ENCODE peak calls at places on chromosomes 4 and X, in six cellular contexts. One of them, this sample, is unnamed. For H3K4me1, the result is how much of the 10 kb centered on the place peaks cover.

GRCh38 chrX:69556094-69557011 is 52.2 kb downstream of the NALF2 start:
- DNase-seq in NT2/D1: peak
- DNase-seq in GM12878: no peak
- DNase-seq in mesenchymal stem cell: peak
- DNase-seq in GM23248: no peak
- DNase-seq in SK-N-SH: no peak
- DNase-seq in this sample: no peak

GRCh38 chr4:48340905-48341775 is at the start of gene SLAIN2:
- DNase-seq in GM12878: peak
- DNase-seq in GM23248: peak
- DNase-seq in NT2/D1: peak
- DNase-seq in mesenchymal stem cell: peak
- DNase-seq in SK-N-SH: peak
- DNase-seq in this sample: peak

GRCh38 chrX:22577181-22577580 is 304.5 kb downstream of the CBLL2 start:
- DNase-seq in SK-N-SH: no peak
- DNase-seq in GM23248: peak
- DNase-seq in GM12878: no peak
- DNase-seq in NT2/D1: no peak
- DNase-seq in mesenchymal stem cell: peak
- DNase-seq in this sample: peak

GRCh38 chrX:70494441-70494840 is 49.8 kb downstream of the DLG3 start:
- DNase-seq in GM12878: no peak
- DNase-seq in SK-N-SH: no peak
- DNase-seq in mesenchymal stem cell: no peak
- DNase-seq in GM23248: peak
- DNase-seq in NT2/D1: no peak
- DNase-seq in this sample: no peak

GRCh38 chrX:106263817-106264216 is 95.7 kb downstream of the PWWP3B start:
- DNase-seq in GM12878: no peak
- DNase-seq in SK-N-SH: no peak
- DNase-seq in NT2/D1: no peak
- DNase-seq in mesenchymal stem cell: peak
- DNase-seq in GM23248: no peak
- DNase-seq in this sample: no peak

GRCh38 chr4:187069398-187069797 is 345.7 kb upstream of the FAT1 start:
- DNase-seq in GM23248: no peak
- DNase-seq in mesenchymal stem cell: no peak
- DNase-seq in NT2/D1: no peak
- DNase-seq in SK-N-SH: no peak
- DNase-seq in GM12878: no peak
- DNase-seq in this sample: no peak

GRCh38 chrX:55710701-55711100 is 6.8 kb upstream of the RRAGB start:
- DNase-seq in GM23248: peak
- DNase-seq in GM12878: no peak
- DNase-seq in SK-N-SH: no peak
- DNase-seq in mesenchymal stem cell: peak
- DNase-seq in NT2/D1: no peak
- DNase-seq in this sample: peak

GRCh38 chrX:13473666-13474516 is 95.5 kb upstream of the EGFL6 start:
- DNase-seq in SK-N-SH: no peak
- DNase-seq in mesenchymal stem cell: no peak
- DNase-seq in GM12878: peak
- DNase-seq in NT2/D1: no peak
- DNase-seq in GM23248: peak
- DNase-seq in this sample: peak

GRCh38 chrX:48632207-48632606 is 34.9 kb downstream of the WDR13 start:
- DNase-seq in SK-N-SH: no peak
- DNase-seq in GM23248: no peak
- DNase-seq in NT2/D1: no peak
- DNase-seq in mesenchymal stem cell: no peak
- DNase-seq in GM12878: no peak
- DNase-seq in this sample: no peak

GRCh38 chrX:40266490-40267333 is 169.0 kb upstream of the BCOR start:
- DNase-seq in mesenchymal stem cell: peak
- DNase-seq in GM23248: peak
- DNase-seq in SK-N-SH: peak
- DNase-seq in GM12878: no peak
- DNase-seq in NT2/D1: peak
- DNase-seq in this sample: peak

GRCh38 chrX:10156199-10157031 is at the start of gene CLCN4:
- DNase-seq in NT2/D1: peak
- DNase-seq in mesenchymal stem cell: peak
- DNase-seq in SK-N-SH: peak
- DNase-seq in GM12878: no peak
- DNase-seq in GM23248: peak
- DNase-seq in this sample: peak

GRCh38 chr4:41258783-41259182 is 2.1 kb downstream of the UCHL1 start:
- DNase-seq in GM23248: peak
- DNase-seq in NT2/D1: no peak
- DNase-seq in GM12878: no peak
- DNase-seq in mesenchymal stem cell: peak
- DNase-seq in SK-N-SH: peak
- DNase-seq in this sample: peak

GRCh38 chrX:28581522-28581921 is 5.7 kb upstream of the IL1RAPL1 start:
- DNase-seq in GM12878: no peak
- DNase-seq in mesenchymal stem cell: no peak
- DNase-seq in GM23248: no peak
- DNase-seq in NT2/D1: no peak
- DNase-seq in SK-N-SH: no peak
- DNase-seq in this sample: no peak

GRCh38 chr4:13530823-13531608 is 13.3 kb downstream of the NKX3-2 start:
- DNase-seq in mesenchymal stem cell: no peak
- DNase-seq in GM23248: no peak
- DNase-seq in NT2/D1: peak
- DNase-seq in SK-N-SH: peak
- DNase-seq in GM12878: no peak
- DNase-seq in this sample: no peak

GRCh38 chr4:126935784-126936183 is 697.0 kb upstream of the INTU start:
- DNase-seq in GM12878: no peak
- DNase-seq in SK-N-SH: no peak
- DNase-seq in NT2/D1: no peak
- DNase-seq in GM23248: no peak
- DNase-seq in mesenchymal stem cell: no peak
- DNase-seq in this sample: no peak

GRCh38 chr4:148574502-148574901 is 132.3 kb upstream of the NR3C2 start:
- DNase-seq in NT2/D1: no peak
- DNase-seq in mesenchymal stem cell: no peak
- DNase-seq in GM12878: no peak
- DNase-seq in GM23248: peak
- DNase-seq in SK-N-SH: no peak
- DNase-seq in this sample: peak

GRCh38 chr4:154822775-154823174 is 41.7 kb downstream of the RBM46 start:
- DNase-seq in mesenchymal stem cell: peak
- DNase-seq in SK-N-SH: no peak
- DNase-seq in NT2/D1: no peak
- DNase-seq in GM23248: peak
- DNase-seq in GM12878: no peak
- DNase-seq in this sample: peak

GRCh38 chr4:129682586-129682985 is 586.6 kb downstream of the C4orf33 start:
- DNase-seq in GM12878: no peak
- DNase-seq in mesenchymal stem cell: no peak
- DNase-seq in GM23248: no peak
- DNase-seq in SK-N-SH: no peak
- DNase-seq in NT2/D1: no peak
- DNase-seq in this sample: no peak

GRCh38 chr4:54368861-54369260 is 139.8 kb downstream of the PDGFRA start:
- DNase-seq in mesenchymal stem cell: peak
- DNase-seq in GM23248: no peak
- DNase-seq in SK-N-SH: no peak
- DNase-seq in NT2/D1: no peak
- DNase-seq in GM12878: no peak
- DNase-seq in this sample: peak

GRCh38 chr4:168856312-168856711 is 153.7 kb downstream of the CBR4 start:
- DNase-seq in SK-N-SH: no peak
- DNase-seq in NT2/D1: no peak
- DNase-seq in mesenchymal stem cell: peak
- DNase-seq in GM23248: peak
- DNase-seq in GM12878: no peak
- DNase-seq in this sample: peak

GRCh38 chrX:65673857-65674350 is 6.5 kb downstream of the MSN start:
- DNase-seq in NT2/D1: no peak
- DNase-seq in GM23248: no peak
- DNase-seq in SK-N-SH: no peak
- DNase-seq in mesenchymal stem cell: no peak
- DNase-seq in GM12878: no peak
- DNase-seq in this sample: peak

GRCh38 chr4:86595426-86595805 is 1.3 kb downstream of the PTPN13 start:
- DNase-seq in mesenchymal stem cell: peak
- DNase-seq in GM23248: peak
- DNase-seq in NT2/D1: no peak
- DNase-seq in GM12878: no peak
- DNase-seq in SK-N-SH: peak
- DNase-seq in this sample: peak

GRCh38 chr4:47145630-47146029 is 114.3 kb downstream of the GABRB1 start:
- DNase-seq in SK-N-SH: no peak
- DNase-seq in NT2/D1: no peak
- DNase-seq in GM23248: peak
- DNase-seq in GM12878: peak
- DNase-seq in mesenchymal stem cell: peak
- DNase-seq in this sample: peak
- H3K9ac ChIP-seq in SK-N-SH: no peak
- H3K9ac ChIP-seq in NT2/D1: no peak
- H3K9ac ChIP-seq in GM23248: no peak
- H3K9ac ChIP-seq in GM12878: no peak
- H3K9ac ChIP-seq in mesenchymal stem cell: no peak
- H3K9ac ChIP-seq in this sample: no peak

GRCh38 chrX:29653721-29654120 is 561.6 kb upstream of the MAGEB2 start:
- DNase-seq in GM23248: no peak
- DNase-seq in GM12878: no peak
- DNase-seq in mesenchymal stem cell: no peak
- DNase-seq in NT2/D1: no peak
- DNase-seq in SK-N-SH: no peak
- DNase-seq in this sample: no peak

GRCh38 chrX:29648161-29648560 is 567.2 kb upstream of the MAGEB2 start:
- DNase-seq in mesenchymal stem cell: no peak
- DNase-seq in SK-N-SH: no peak
- DNase-seq in GM23248: no peak
- DNase-seq in NT2/D1: no peak
- DNase-seq in GM12878: no peak
- DNase-seq in this sample: no peak

DNA sequence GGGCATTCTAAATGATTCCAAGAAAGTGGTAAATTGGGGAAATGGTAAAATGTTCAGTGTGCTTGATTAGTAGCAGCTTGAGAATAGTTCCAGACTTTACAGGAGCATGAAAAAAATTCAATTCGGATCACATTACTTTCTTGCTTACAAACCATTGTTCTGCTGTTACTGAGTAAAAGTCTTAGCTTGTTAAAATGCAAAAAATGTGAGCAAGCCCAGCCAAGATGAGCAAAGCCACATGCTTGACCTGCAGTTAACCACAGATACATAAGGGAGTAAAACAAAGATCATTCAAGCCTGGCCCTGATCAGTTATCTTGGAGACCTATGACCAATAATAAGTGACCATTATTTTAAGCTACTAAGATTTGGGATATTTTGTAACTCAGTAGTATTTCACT is 562.9 kb upstream of the MAGEB2 start:
- DNase-seq in GM12878: no peak
- DNase-seq in NT2/D1: no peak
- DNase-seq in GM23248: peak
- DNase-seq in mesenchymal stem cell: peak
- DNase-seq in SK-N-SH: no peak
- DNase-seq in this sample: peak
- H3K4me3 ChIP-seq in GM12878: no peak
- H3K4me3 ChIP-seq in NT2/D1: no peak
- H3K4me3 ChIP-seq in GM23248: no peak
- H3K4me3 ChIP-seq in mesenchymal stem cell: no peak
- H3K4me3 ChIP-seq in SK-N-SH: no peak
- H3K4me3 ChIP-seq in this sample: no peak

DNA sequence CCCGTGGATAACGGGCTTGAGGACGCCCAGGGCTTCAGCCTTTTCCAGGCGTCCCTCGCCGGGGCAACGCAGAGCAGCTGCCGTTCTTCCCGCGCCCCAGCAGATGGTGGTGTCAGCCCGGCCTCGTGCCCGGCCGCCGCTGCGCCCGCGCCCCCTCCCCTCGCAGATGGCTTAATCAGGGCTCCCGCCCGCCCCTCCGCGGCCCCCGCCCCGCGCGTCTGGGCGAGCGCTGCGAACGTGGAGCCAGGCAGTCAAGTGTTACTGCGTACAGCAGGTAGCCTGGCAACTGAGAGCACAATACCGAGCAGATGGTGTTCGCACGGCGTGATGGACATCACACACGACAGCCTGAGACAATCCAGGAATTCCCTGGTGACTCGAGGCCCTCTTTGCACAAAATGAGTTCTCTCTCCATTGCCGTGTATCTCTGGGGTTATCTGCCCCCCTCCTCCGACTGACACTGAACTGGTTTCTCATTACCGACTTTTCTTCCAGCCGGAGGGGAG is 69.3 kb downstream of the MGST2 start:
- DNase-seq in mesenchymal stem cell: peak
- DNase-seq in NT2/D1: peak
- DNase-seq in SK-N-SH: peak
- DNase-seq in GM23248: peak
- DNase-seq in GM12878: no peak
- DNase-seq in this sample: peak
- H3K4me1 ChIP-seq in mesenchymal stem cell: under half
- H3K4me1 ChIP-seq in NT2/D1: under half
- H3K4me1 ChIP-seq in SK-N-SH: under half
- H3K4me1 ChIP-seq in GM23248: under half
- H3K4me1 ChIP-seq in GM12878: under half
- H3K4me1 ChIP-seq in this sample: under half

GRCh38 chr4:189146994-189147929 is 793.4 kb upstream of the FRG1 start:
- DNase-seq in GM23248: no peak
- DNase-seq in SK-N-SH: no peak
- DNase-seq in mesenchymal stem cell: no peak
- DNase-seq in GM12878: no peak
- DNase-seq in NT2/D1: no peak
- DNase-seq in this sample: no peak
- H3K9ac ChIP-seq in GM23248: no peak
- H3K9ac ChIP-seq in SK-N-SH: no peak
- H3K9ac ChIP-seq in mesenchymal stem cell: no peak
- H3K9ac ChIP-seq in GM12878: no peak
- H3K9ac ChIP-seq in NT2/D1: no peak
- H3K9ac ChIP-seq in this sample: no peak

DNA sequence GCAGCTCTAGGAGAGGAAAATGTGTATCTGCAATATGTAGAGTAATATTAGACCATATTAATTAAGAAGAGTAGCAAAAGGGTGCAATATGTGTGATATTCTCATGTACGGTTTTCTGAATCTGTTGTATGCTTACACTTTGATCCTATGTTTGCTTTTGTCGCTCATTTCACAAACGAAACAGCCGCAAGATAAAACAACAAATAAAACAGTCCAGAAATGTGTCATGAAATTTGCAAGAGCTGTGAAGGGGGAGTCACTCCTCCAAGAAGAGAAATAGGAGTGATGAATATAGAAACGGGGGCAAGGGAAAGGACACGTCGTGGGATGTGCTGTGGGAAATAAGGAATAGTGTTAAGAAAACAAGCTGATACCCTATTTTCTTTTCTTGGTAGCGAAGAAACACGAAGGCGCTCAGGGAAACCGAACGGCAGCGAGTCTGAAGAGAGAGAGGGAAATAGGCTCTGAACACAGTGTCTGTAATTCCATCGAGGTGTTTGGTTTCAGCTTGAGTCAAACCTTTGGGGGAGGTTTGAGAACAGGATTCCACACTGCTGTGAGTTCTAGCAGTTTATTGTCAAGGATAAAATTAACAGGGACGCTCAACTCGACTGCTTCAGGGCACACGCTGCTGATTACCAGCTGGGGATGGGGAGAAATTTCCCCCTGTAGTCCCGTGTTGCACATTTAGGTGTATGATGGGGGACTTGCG is 595.6 kb upstream of the TENM3 start:
- DNase-seq in GM23248: peak
- DNase-seq in mesenchymal stem cell: no peak
- DNase-seq in NT2/D1: no peak
- DNase-seq in SK-N-SH: no peak
- DNase-seq in GM12878: no peak
- DNase-seq in this sample: peak
- H3K4me3 ChIP-seq in GM23248: no peak
- H3K4me3 ChIP-seq in mesenchymal stem cell: no peak
- H3K4me3 ChIP-seq in NT2/D1: no peak
- H3K4me3 ChIP-seq in SK-N-SH: no peak
- H3K4me3 ChIP-seq in GM12878: no peak
- H3K4me3 ChIP-seq in this sample: no peak

This sample was measured in adipocyte.